ENCODE peak calls at places on chromosome 1, in four cellular contexts. D is fibroblast of lung; P is NT2/D1; M is CD8-positive, alpha-beta T cell. K is an unnamed sample. For H3K4me1, the result is how much of the 10 kb centered on the place peaks cover.

GRCh38 chr1:192550922-192551534 is 24.5 kb upstream of the RGS1 start:
- DNase-seq in D (peak), P (no peak), M (no peak), K (no peak)

GRCh38 chr1:64398937-64399336 is 71.0 kb upstream of the CACHD1 start:
- DNase-seq in P (no peak), D (no peak), M (no peak), K (no peak)

GRCh38 chr1:86504895-86505625 is 36.3 kb downstream of the CLCA1 start:
- DNase-seq in D (peak), P (no peak), M (no peak), K (no peak)

GRCh38 chr1:248759644-248760043 is 4.1 kb upstream of the LYPD8 start:
- DNase-seq in P (no peak), D (no peak), M (no peak), K (no peak)

GRCh38 chr1:157289424-157290105 is 151.4 kb upstream of the ETV3 start:
- DNase-seq in M (no peak), P (no peak), D (no peak), K (no peak)

GRCh38 chr1:150564051-150564991 is 15.1 kb downstream of the MCL1 start:
- DNase-seq in P (no peak), D (no peak), M (peak), K (no peak)

GRCh38 chr1:218346391-218347204 is 1.5 kb downstream of the TGFB2 start:
- DNase-seq in P (no peak), D (peak), M (no peak), K (peak)

GRCh38 chr1:234406871-234407270 is 33.6 kb downstream of the COA6 start:
- DNase-seq in D (no peak), P (no peak), M (no peak), K (no peak)

GRCh38 chr1:154864189-154864985 is 5.7 kb downstream of the KCNN3 start:
- DNase-seq in M (no peak), P (no peak), D (no peak), K (no peak)

GRCh38 chr1:172960019-172960418 is 90.7 kb downstream of the TNFSF18 start:
- DNase-seq in P (no peak), M (no peak), D (peak), K (no peak)

GRCh38 chr1:15261155-15262002 is 14.4 kb downstream of the FHAD1 start:
- DNase-seq in D (no peak), P (no peak), M (no peak), K (peak)

GRCh38 chr1:89844860-89845259 is 24.0 kb downstream of the LRRC8D start:
- DNase-seq in M (no peak), D (no peak), P (no peak), K (no peak)

GRCh38 chr1:63638471-63638870 is 45.3 kb downstream of the PGM1 start:
- DNase-seq in P (no peak), M (no peak), D (no peak), K (no peak)

GRCh38 chr1:208219659-208220282 is 24.4 kb downstream of the PLXNA2 start:
- DNase-seq in M (no peak), D (peak), P (no peak), K (peak)

GRCh38 chr1:182392045-182393028 is 747 bp upstream of the GLUL start:
- DNase-seq in M (no peak), D (peak), P (no peak), K (peak)

DNA sequence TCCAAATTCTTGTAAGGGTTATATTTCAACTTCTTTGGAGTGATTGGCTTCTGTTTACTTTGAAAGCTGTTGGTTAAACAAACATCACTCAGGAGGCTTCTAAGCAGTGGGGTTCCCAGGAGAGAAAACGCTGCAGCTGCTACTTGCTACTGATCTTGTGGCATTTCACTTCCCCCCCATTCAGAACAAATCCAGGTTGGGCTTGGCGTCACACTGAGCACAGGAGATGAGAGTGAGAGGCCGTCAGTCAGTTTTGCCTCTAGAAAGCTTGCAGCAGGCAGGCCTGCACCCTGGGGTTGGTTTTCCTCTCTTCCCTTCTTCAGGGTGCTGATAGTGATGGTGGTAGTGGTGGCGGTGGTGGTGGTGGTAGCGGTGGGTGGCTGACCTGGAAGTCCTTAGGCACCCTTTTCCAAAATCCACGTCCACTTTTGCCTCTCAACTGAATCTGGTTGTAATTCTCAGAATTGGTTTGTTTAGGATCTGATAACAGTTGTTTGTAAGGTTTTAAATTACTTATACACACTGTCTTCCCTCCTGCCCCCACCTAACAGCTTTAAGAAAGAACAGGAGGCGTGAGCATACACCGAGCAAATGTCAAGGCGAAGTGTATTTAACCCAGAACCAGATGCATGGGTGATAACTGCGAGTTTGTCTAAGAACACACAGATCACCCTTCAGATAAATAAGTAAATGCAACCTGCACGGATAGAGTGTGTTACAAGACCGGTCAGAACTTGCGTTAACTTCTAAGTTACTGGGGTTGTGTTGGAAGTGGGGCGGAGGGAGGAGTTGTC is 3.2 kb upstream of the PROX1 start:
- DNase-seq in D (no peak), P (no peak), M (no peak), K (no peak)
- H3K4me3 ChIP-seq in D (no peak), P (peak), M (no peak), K (no peak)

GRCh38 chr1:118294817-118295486 is 109.9 kb upstream of the SPAG17 start:
- DNase-seq in P (no peak), M (no peak), D (peak), K (no peak)

GRCh38 chr1:118302145-118302544 is 117.1 kb upstream of the SPAG17 start:
- DNase-seq in M (no peak), P (no peak), D (no peak), K (no peak)

GRCh38 chr1:118297521-118297920 is 112.5 kb upstream of the SPAG17 start:
- DNase-seq in D (no peak), P (no peak), M (no peak), K (no peak)

GRCh38 chr1:118300808-118301207 is 115.8 kb upstream of the SPAG17 start:
- DNase-seq in D (no peak), M (no peak), P (no peak), K (no peak)

DNA sequence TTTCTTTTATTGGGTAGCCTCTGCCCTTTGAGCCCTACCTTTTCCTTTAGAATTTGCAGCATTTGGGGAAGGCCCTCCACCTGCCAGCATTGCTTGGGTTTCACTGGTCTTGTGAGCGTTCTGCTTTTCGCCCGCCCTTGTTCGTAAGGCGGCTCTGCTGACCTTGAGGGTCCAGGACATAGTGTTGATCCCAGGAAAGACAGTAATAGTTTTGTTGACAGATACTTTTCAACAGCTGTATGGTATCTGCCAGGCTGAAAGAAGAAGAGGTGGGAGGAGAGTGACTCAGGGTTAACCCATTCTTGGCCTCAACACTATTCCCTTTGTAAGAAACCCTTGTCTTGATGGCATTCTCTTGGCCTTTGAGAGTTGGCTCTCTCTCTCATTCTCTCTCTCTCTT is 113.4 kb upstream of the SPAG17 start:
- DNase-seq in P (no peak), D (no peak), M (no peak), K (no peak)
- H3K4me1 ChIP-seq in P (under half), D (under half), M (under half), K (under half)

GRCh38 chr1:162003825-162004205 is 19.9 kb downstream of the OLFML2B start:
- DNase-seq in M (no peak), D (peak), P (no peak), K (no peak)

GRCh38 chr1:161999318-162000052 is 24.2 kb downstream of the OLFML2B start:
- DNase-seq in P (no peak), D (no peak), M (no peak), K (peak)

GRCh38 chr1:162003061-162003824 is 20.4 kb downstream of the OLFML2B start:
- DNase-seq in P (no peak), D (peak), M (no peak), K (peak)

GRCh38 chr1:161998811-161999210 is 24.9 kb downstream of the OLFML2B start:
- DNase-seq in D (peak), M (no peak), P (no peak), K (no peak)

GRCh38 chr1:162000053-162000420 is 23.6 kb downstream of the OLFML2B start:
- DNase-seq in P (no peak), M (no peak), D (no peak), K (no peak)
- H3K4me3 ChIP-seq in P (no peak), M (no peak), D (no peak), K (no peak)

GRCh38 chr1:28247603-28248272 is 11.6 kb upstream of the SESN2 start:
- DNase-seq in D (no peak), P (no peak), M (peak), K (no peak)
- H3K4me1 ChIP-seq in D (under half), P (under half), M (under half), K (under half)

K was measured in aorta.